ENCODE peak calls at places on chromosomes 4 and X, in four cellular contexts. X is HCT116, G is MM.1S, P is PC-3. B is an unnamed sample.

GRCh38 chr4:147108409-147108808 is 162.7 kb upstream of the TTC29 start:
- DNase-seq in X (no peak), G (no peak), P (peak), B (no peak)

GRCh38 chr4:24312261-24312913 is 272.0 kb downstream of the DHX15 start:
- DNase-seq in X (no peak), G (no peak), P (no peak), B (no peak)

GRCh38 chr4:184475096-184475461 is 729 bp upstream of the IRF2 start:
- DNase-seq in X (no peak), G (peak), P (peak), B (peak)

GRCh38 chr4:38318737-38319455 is 345.1 kb upstream of the KLF3 start:
- DNase-seq in X (peak), G (peak), P (peak), B (peak)

GRCh38 chr4:2991243-2991642 is 27.9 kb downstream of the GRK4 start:
- DNase-seq in X (no peak), G (no peak), P (no peak), B (no peak)

GRCh38 chr4:141524116-141524515 is 112.3 kb upstream of the IL15 start:
- DNase-seq in X (no peak), G (no peak), P (peak), B (no peak)

GRCh38 chrX:3659761-3660160 is 53.7 kb downstream of the PRKX start:
- DNase-seq in X (no peak), G (no peak), P (no peak), B (no peak)

GRCh38 chr4:121155893-121156292 is 8.2 kb downstream of the TNIP3 start:
- DNase-seq in X (no peak), G (no peak), P (peak), B (no peak)

GRCh38 chr4:125360727-125361126 is 46.0 kb downstream of the FAT4 start:
- DNase-seq in X (no peak), G (no peak), P (no peak), B (no peak)

GRCh38 chr4:153115322-153116100 is 88.7 kb upstream of the TRIM2 start:
- DNase-seq in X (peak), G (peak), P (peak), B (no peak)

GRCh38 chr4:160580581-160580980 is 1477.7 kb downstream of the RAPGEF2 start:
- DNase-seq in X (no peak), G (no peak), P (no peak), B (no peak)

GRCh38 chr4:31307026-31307425 is 586.9 kb downstream of the PCDH7 start:
- DNase-seq in X (no peak), G (no peak), P (peak), B (no peak)

GRCh38 chr4:169428376-169428775 is 157.6 kb upstream of the SH3RF1 start:
- DNase-seq in X (no peak), G (no peak), P (no peak), B (no peak)

GRCh38 chr4:111689214-111689613 is 456.0 kb upstream of the FAM241A start:
- DNase-seq in X (no peak), G (no peak), P (no peak), B (no peak)

GRCh38 chr4:149706942-149707341 is 108.7 kb downstream of the IQCM start:
- DNase-seq in X (no peak), G (no peak), P (no peak), B (no peak)

GRCh38 chrX:68238568-68238967 is 194.7 kb downstream of the OPHN1 start:
- DNase-seq in X (no peak), G (no peak), P (peak), B (peak)

GRCh38 chr4:156595041-156595440 is 376.6 kb downstream of the PDGFC start:
- DNase-seq in X (no peak), G (no peak), P (peak), B (no peak)

GRCh38 chr4:188620608-188621007 is 481.4 kb downstream of the TRIML1 start:
- DNase-seq in X (no peak), G (no peak), P (no peak), B (no peak)

GRCh38 chr4:115851918-115852766 is 738.7 kb upstream of the NDST4 start:
- DNase-seq in X (peak), G (peak), P (peak), B (peak)

GRCh38 chr4:101793397-101793796 is 2.9 kb downstream of the BANK1 start:
- DNase-seq in X (no peak), G (no peak), P (no peak), B (no peak)

GRCh38 chr4:101787917-101788316 is 2.6 kb upstream of the BANK1 start:
- DNase-seq in X (no peak), G (no peak), P (no peak), B (no peak)

GRCh38 chr4:101792056-101792575 is 1.6 kb downstream of the BANK1 start:
- DNase-seq in X (no peak), G (no peak), P (peak), B (no peak)

GRCh38 chr4:101791189-101791572 is 651 bp downstream of the BANK1 start:
- DNase-seq in X (peak), G (no peak), P (peak), B (peak)

DNA sequence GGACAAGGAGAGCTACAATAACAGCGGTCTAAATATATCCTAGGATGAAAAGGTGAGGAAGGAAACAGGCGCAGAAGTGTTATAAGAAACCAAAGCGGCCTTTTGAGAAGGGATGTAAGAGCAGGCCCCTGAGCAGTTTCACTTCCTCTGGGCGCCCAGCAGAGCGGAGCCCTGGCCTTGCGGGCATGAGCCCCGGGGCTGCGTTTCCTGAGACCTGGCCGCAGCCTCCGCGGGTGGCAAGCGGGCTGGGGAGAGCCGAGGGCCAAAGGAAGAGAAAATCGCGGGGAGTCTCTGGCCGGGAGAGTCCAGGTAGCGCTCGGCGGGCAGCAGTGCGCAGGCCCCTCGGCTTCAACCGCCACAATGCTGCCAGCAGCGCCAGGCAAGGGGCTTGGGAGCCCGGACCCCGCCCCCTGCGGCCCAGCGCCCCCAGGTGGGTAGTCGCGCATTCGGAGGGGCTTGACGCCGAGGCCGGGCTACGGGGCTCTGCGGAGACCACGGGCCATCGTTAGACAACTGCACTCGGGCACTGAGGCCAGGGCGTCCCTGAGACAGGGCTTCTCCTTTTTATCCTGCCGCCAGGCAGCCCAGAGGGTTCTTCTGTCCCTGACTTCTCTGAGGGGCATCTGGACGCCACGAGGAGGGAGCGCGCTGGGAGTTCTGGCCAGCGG is at the start of gene BANK1:
- DNase-seq in X (peak), G (peak), P (peak), B (peak)
- TF ChIP-seq EZH2phosphoT487 in X (no peak), G (no peak), P (no peak), B (no peak)

DNA sequence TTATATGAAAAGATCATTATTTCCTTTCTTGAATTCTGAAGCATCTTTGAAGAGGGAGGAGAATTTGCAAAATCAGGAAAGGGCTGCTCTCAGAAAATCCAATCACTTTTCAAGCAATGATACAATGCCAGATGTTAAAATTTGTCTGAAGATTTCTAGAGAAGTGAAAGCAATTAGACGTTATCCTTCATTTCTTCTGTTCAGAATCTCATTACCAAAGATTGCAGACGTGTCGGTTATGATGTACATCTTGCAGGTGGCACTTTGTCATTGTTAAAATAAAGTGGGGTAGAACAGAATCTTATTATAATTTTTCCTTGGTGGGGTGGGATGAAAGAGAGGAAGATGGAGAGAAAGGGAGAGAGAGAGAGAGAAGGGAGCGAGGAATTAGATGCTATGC is 296.4 kb upstream of the STS start:
- DNase-seq in X (no peak), G (no peak), P (no peak), B (no peak)
- TF ChIP-seq CTCF in X (no peak), G (no peak), P (no peak), B (no peak)

GRCh38 chr4:101348367-101348827 is 1.1 kb upstream of the PPP3CA start:
- DNase-seq in X (no peak), G (no peak), P (peak), B (peak)
- TF ChIP-seq EZH2phosphoT487 in X (no peak), G (no peak), P (no peak), B (no peak)

DNA sequence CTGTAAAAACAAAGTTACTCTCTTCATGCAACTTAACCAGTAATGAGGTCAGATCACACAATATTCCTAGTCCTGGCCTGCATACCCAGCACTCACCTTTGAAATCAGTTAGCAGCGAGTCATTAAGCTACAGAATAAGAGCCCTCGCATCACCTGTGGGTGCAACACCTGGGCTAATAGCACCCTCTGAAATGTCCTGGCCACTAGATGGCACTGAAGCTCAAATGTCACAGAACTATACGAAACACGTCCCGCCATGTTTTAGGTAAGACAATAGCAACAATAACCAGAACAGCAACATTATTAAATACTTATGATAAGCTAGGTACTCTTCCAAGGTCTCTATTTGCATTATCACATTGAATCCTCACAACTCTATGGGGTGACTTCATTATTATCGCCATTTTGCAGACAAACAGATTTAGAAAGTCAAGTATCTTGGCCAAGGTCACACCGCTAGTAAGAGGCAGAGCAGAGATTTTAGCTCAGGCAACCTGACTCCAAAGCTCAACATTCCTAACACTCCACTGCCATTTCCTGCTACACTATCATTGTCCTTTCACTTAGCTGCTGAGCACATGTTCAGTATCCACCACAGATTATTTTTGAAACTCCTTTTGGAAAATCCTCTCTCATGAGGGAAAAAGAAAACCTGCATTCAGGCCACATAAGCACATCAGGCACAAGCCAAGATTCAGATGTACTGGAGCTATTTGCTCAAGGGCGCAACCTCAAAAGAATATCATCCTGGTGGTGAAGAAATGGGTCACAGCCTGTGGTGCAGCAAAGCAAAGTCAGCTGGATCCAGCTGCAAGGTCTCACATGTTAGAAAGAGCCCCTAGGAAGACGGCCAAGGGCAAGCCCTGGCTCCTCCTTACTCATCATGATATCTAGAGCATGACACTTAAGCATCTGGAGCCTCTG is 59.5 kb upstream of the KDR start:
- DNase-seq in X (peak), G (peak), P (peak), B (peak)
- TF ChIP-seq CTCF in X (peak), G (peak), P (peak), B (peak)

DNA sequence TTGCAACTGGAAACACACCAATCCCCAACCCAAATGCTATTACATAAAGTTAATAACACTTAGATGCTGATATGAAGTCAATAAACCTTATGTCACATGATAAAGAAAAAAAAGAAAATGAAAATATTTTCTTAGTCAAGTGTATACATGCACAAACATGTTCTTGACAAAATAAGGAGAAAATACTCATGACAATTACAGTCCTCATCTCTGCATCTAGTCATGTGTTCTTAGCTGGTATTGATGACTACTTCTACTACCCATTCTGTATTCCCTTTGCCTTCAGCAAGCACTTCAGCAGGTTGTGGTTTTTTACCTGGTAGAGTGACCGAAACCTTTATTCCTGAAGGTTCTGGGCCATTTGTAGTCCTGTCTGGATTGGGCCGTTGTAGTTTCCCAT is 24.9 kb downstream of the CXCL8 start:
- DNase-seq in X (no peak), G (no peak), P (no peak), B (no peak)
- TF ChIP-seq EZH2phosphoT487 in X (no peak), G (no peak), P (no peak), B (no peak)

GRCh38 chrX:130108647-130109428 is 1.5 kb downstream of the ELF4 start:
- DNase-seq in X (no peak), G (no peak), P (peak), B (no peak)
- TF ChIP-seq CTCF in X (no peak), G (no peak), P (peak), B (no peak)

GRCh38 chrX:10750581-10750980 is 130.2 kb upstream of the MID1 start:
- DNase-seq in X (no peak), G (no peak), P (no peak), B (no peak)

GRCh38 chrX:10754445-10754844 is 134.1 kb upstream of the MID1 start:
- DNase-seq in X (no peak), G (no peak), P (no peak), B (no peak)

GRCh38 chrX:10756365-10756915 is 136.1 kb upstream of the MID1 start:
- DNase-seq in X (peak), G (no peak), P (peak), B (peak)

GRCh38 chrX:10759400-10759799 is 139.0 kb upstream of the MID1 start:
- DNase-seq in X (no peak), G (no peak), P (no peak), B (peak)

GRCh38 chrX:10755477-10756334 is 135.3 kb upstream of the MID1 start:
- DNase-seq in X (no peak), G (no peak), P (no peak), B (peak)
- TF ChIP-seq EZH2phosphoT487 in X (no peak), G (no peak), P (no peak), B (no peak)

GRCh38 chr4:40526741-40527140 is 102.9 kb downstream of the RBM47 start:
- DNase-seq in X (no peak), G (no peak), P (no peak), B (no peak)
- TF ChIP-seq CTCF in X (no peak), G (no peak), P (no peak), B (no peak)

GRCh38 chr4:71784569-71785197 is 804 bp upstream of the GC start:
- DNase-seq in X (no peak), G (no peak), P (no peak), B (no peak)
- TF ChIP-seq EZH2phosphoT487 in X (no peak), G (no peak), P (no peak), B (no peak)

B was measured in GM23338.